ENCODE peak calls at places on chromosomes 13 and 19, in ten cellular contexts. One of them, this sample, is unnamed.

GRCh38 chr13:29771247-29771646 is 79.2 kb downstream of the UBL3 start:
- DNase-seq in omental fat pad: no peak
- DNase-seq in breast epithelium: no peak
- DNase-seq in adrenal gland: no peak
- DNase-seq in IMR-90: peak
- DNase-seq in fibroblast of mammary gland: peak
- DNase-seq in ovary: no peak
- DNase-seq in type B pancreatic cell: no peak
- DNase-seq in Caco-2: no peak
- DNase-seq in colonic mucosa: no peak
- DNase-seq in this sample: no peak

GRCh38 chr13:98447881-98448641 is 128.8 kb downstream of the STK24 start:
- DNase-seq in omental fat pad: peak
- DNase-seq in breast epithelium: no peak
- DNase-seq in adrenal gland: peak
- DNase-seq in IMR-90: no peak
- DNase-seq in fibroblast of mammary gland: peak
- DNase-seq in ovary: no peak
- DNase-seq in type B pancreatic cell: no peak
- DNase-seq in Caco-2: no peak
- DNase-seq in colonic mucosa: no peak
- DNase-seq in this sample: peak

GRCh38 chr19:50720921-50721291 is 1.3 kb upstream of the SHANK1 start:
- DNase-seq in omental fat pad: no peak
- DNase-seq in breast epithelium: no peak
- DNase-seq in adrenal gland: no peak
- DNase-seq in IMR-90: peak
- DNase-seq in fibroblast of mammary gland: peak
- DNase-seq in ovary: no peak
- DNase-seq in type B pancreatic cell: no peak
- DNase-seq in Caco-2: no peak
- DNase-seq in colonic mucosa: no peak
- DNase-seq in this sample: no peak

GRCh38 chr19:15643387-15643786 is 2.7 kb downstream of the CYP4F3 start:
- DNase-seq in omental fat pad: no peak
- DNase-seq in breast epithelium: no peak
- DNase-seq in adrenal gland: no peak
- DNase-seq in IMR-90: no peak
- DNase-seq in fibroblast of mammary gland: no peak
- DNase-seq in ovary: no peak
- DNase-seq in type B pancreatic cell: no peak
- DNase-seq in Caco-2: no peak
- DNase-seq in colonic mucosa: no peak
- DNase-seq in this sample: no peak

GRCh38 chr13:69545500-69546025 is 562.1 kb upstream of the ATXN8OS start:
- DNase-seq in omental fat pad: no peak
- DNase-seq in breast epithelium: no peak
- DNase-seq in adrenal gland: no peak
- DNase-seq in IMR-90: no peak
- DNase-seq in fibroblast of mammary gland: no peak
- DNase-seq in ovary: no peak
- DNase-seq in type B pancreatic cell: no peak
- DNase-seq in Caco-2: no peak
- DNase-seq in colonic mucosa: no peak
- DNase-seq in this sample: no peak

GRCh38 chr13:75860935-75861334 is 224.8 kb downstream of the LMO7 start:
- DNase-seq in omental fat pad: no peak
- DNase-seq in breast epithelium: no peak
- DNase-seq in adrenal gland: no peak
- DNase-seq in IMR-90: peak
- DNase-seq in fibroblast of mammary gland: no peak
- DNase-seq in ovary: no peak
- DNase-seq in type B pancreatic cell: no peak
- DNase-seq in Caco-2: no peak
- DNase-seq in colonic mucosa: no peak
- DNase-seq in this sample: no peak

GRCh38 chr13:113777311-113778260 is 18.6 kb downstream of the TMEM255B start:
- DNase-seq in omental fat pad: peak
- DNase-seq in breast epithelium: no peak
- DNase-seq in adrenal gland: no peak
- DNase-seq in IMR-90: peak
- DNase-seq in fibroblast of mammary gland: peak
- DNase-seq in ovary: no peak
- DNase-seq in type B pancreatic cell: no peak
- DNase-seq in Caco-2: peak
- DNase-seq in colonic mucosa: no peak
- DNase-seq in this sample: peak

GRCh38 chr19:42324655-42325307 is 654 bp upstream of the MEGF8 start:
- DNase-seq in omental fat pad: no peak
- DNase-seq in breast epithelium: no peak
- DNase-seq in adrenal gland: no peak
- DNase-seq in IMR-90: no peak
- DNase-seq in fibroblast of mammary gland: no peak
- DNase-seq in ovary: peak
- DNase-seq in type B pancreatic cell: no peak
- DNase-seq in Caco-2: no peak
- DNase-seq in colonic mucosa: peak
- DNase-seq in this sample: no peak

GRCh38 chr13:29964181-29964845 is 113.9 kb upstream of the UBL3 start:
- DNase-seq in omental fat pad: no peak
- DNase-seq in breast epithelium: no peak
- DNase-seq in adrenal gland: no peak
- DNase-seq in IMR-90: no peak
- DNase-seq in fibroblast of mammary gland: no peak
- DNase-seq in ovary: no peak
- DNase-seq in type B pancreatic cell: no peak
- DNase-seq in Caco-2: no peak
- DNase-seq in colonic mucosa: no peak
- DNase-seq in this sample: no peak

GRCh38 chr13:22162889-22163288 is 492.0 kb downstream of the FGF9 start:
- DNase-seq in omental fat pad: no peak
- DNase-seq in breast epithelium: no peak
- DNase-seq in adrenal gland: no peak
- DNase-seq in IMR-90: no peak
- DNase-seq in fibroblast of mammary gland: no peak
- DNase-seq in ovary: no peak
- DNase-seq in type B pancreatic cell: no peak
- DNase-seq in Caco-2: no peak
- DNase-seq in colonic mucosa: no peak
- DNase-seq in this sample: no peak

GRCh38 chr19:19628499-19629134 is 597 bp upstream of the LPAR2 start:
- DNase-seq in omental fat pad: no peak
- DNase-seq in breast epithelium: peak
- DNase-seq in adrenal gland: peak
- DNase-seq in IMR-90: peak
- DNase-seq in fibroblast of mammary gland: peak
- DNase-seq in ovary: peak
- DNase-seq in type B pancreatic cell: peak
- DNase-seq in Caco-2: peak
- DNase-seq in colonic mucosa: peak
- DNase-seq in this sample: peak

GRCh38 chr13:85586856-85587255 is 212.4 kb downstream of the SLITRK6 start:
- DNase-seq in omental fat pad: no peak
- DNase-seq in breast epithelium: no peak
- DNase-seq in adrenal gland: no peak
- DNase-seq in IMR-90: no peak
- DNase-seq in fibroblast of mammary gland: no peak
- DNase-seq in ovary: no peak
- DNase-seq in type B pancreatic cell: no peak
- DNase-seq in Caco-2: no peak
- DNase-seq in colonic mucosa: no peak
- DNase-seq in this sample: no peak

GRCh38 chr19:29162694-29163093 is 50.3 kb downstream of the UQCRFS1 start:
- DNase-seq in omental fat pad: no peak
- DNase-seq in breast epithelium: no peak
- DNase-seq in adrenal gland: no peak
- DNase-seq in IMR-90: no peak
- DNase-seq in fibroblast of mammary gland: no peak
- DNase-seq in ovary: no peak
- DNase-seq in type B pancreatic cell: no peak
- DNase-seq in Caco-2: no peak
- DNase-seq in colonic mucosa: no peak
- DNase-seq in this sample: no peak

GRCh38 chr13:24083722-24084421 is 76.6 kb upstream of the SPATA13 start:
- DNase-seq in omental fat pad: no peak
- DNase-seq in breast epithelium: no peak
- DNase-seq in adrenal gland: no peak
- DNase-seq in IMR-90: no peak
- DNase-seq in fibroblast of mammary gland: no peak
- DNase-seq in ovary: no peak
- DNase-seq in type B pancreatic cell: no peak
- DNase-seq in Caco-2: no peak
- DNase-seq in colonic mucosa: no peak
- DNase-seq in this sample: no peak

GRCh38 chr19:41861846-41862245 is 1.8 kb downstream of the RPS19 start:
- DNase-seq in omental fat pad: no peak
- DNase-seq in breast epithelium: no peak
- DNase-seq in adrenal gland: no peak
- DNase-seq in IMR-90: no peak
- DNase-seq in fibroblast of mammary gland: no peak
- DNase-seq in ovary: no peak
- DNase-seq in type B pancreatic cell: no peak
- DNase-seq in Caco-2: no peak
- DNase-seq in colonic mucosa: no peak
- DNase-seq in this sample: no peak

GRCh38 chr19:29616541-29616940 is 10.5 kb downstream of the POP4 start:
- DNase-seq in omental fat pad: no peak
- DNase-seq in breast epithelium: no peak
- DNase-seq in adrenal gland: no peak
- DNase-seq in IMR-90: no peak
- DNase-seq in fibroblast of mammary gland: no peak
- DNase-seq in ovary: no peak
- DNase-seq in type B pancreatic cell: no peak
- DNase-seq in Caco-2: no peak
- DNase-seq in colonic mucosa: no peak
- DNase-seq in this sample: no peak

GRCh38 chr19:16328824-16329482 is 4.3 kb downstream of the KLF2 start:
- DNase-seq in omental fat pad: no peak
- DNase-seq in breast epithelium: no peak
- DNase-seq in adrenal gland: peak
- DNase-seq in IMR-90: peak
- DNase-seq in fibroblast of mammary gland: no peak
- DNase-seq in ovary: no peak
- DNase-seq in type B pancreatic cell: no peak
- DNase-seq in Caco-2: no peak
- DNase-seq in colonic mucosa: no peak
- DNase-seq in this sample: no peak

GRCh38 chr19:35476149-35476548 is 14.1 kb downstream of the KRTDAP start:
- DNase-seq in omental fat pad: no peak
- DNase-seq in breast epithelium: no peak
- DNase-seq in adrenal gland: no peak
- DNase-seq in IMR-90: no peak
- DNase-seq in fibroblast of mammary gland: no peak
- DNase-seq in ovary: no peak
- DNase-seq in type B pancreatic cell: no peak
- DNase-seq in Caco-2: no peak
- DNase-seq in colonic mucosa: no peak
- DNase-seq in this sample: no peak
- TF ChIP-seq CTCF in omental fat pad: no peak
- TF ChIP-seq CTCF in breast epithelium: no peak
- TF ChIP-seq CTCF in adrenal gland: no peak
- TF ChIP-seq CTCF in IMR-90: no peak
- TF ChIP-seq CTCF in fibroblast of mammary gland: peak
- TF ChIP-seq CTCF in ovary: no peak
- TF ChIP-seq CTCF in type B pancreatic cell: peak
- TF ChIP-seq CTCF in Caco-2: no peak
- TF ChIP-seq CTCF in colonic mucosa: no peak
- TF ChIP-seq CTCF in this sample: no peak

GRCh38 chr13:41054919-41055619 is 6.2 kb upstream of the WBP4 start:
- DNase-seq in omental fat pad: no peak
- DNase-seq in breast epithelium: no peak
- DNase-seq in adrenal gland: no peak
- DNase-seq in IMR-90: no peak
- DNase-seq in fibroblast of mammary gland: no peak
- DNase-seq in ovary: no peak
- DNase-seq in type B pancreatic cell: no peak
- DNase-seq in Caco-2: no peak
- DNase-seq in colonic mucosa: no peak
- DNase-seq in this sample: no peak
- TF ChIP-seq CTCF in omental fat pad: no peak
- TF ChIP-seq CTCF in breast epithelium: no peak
- TF ChIP-seq CTCF in adrenal gland: no peak
- TF ChIP-seq CTCF in IMR-90: peak
- TF ChIP-seq CTCF in fibroblast of mammary gland: peak
- TF ChIP-seq CTCF in ovary: no peak
- TF ChIP-seq CTCF in type B pancreatic cell: peak
- TF ChIP-seq CTCF in Caco-2: peak
- TF ChIP-seq CTCF in colonic mucosa: peak
- TF ChIP-seq CTCF in this sample: no peak

GRCh38 chr13:92976657-92977056 is 249.9 kb upstream of the GPC6 start:
- DNase-seq in omental fat pad: no peak
- DNase-seq in breast epithelium: no peak
- DNase-seq in adrenal gland: no peak
- DNase-seq in IMR-90: no peak
- DNase-seq in fibroblast of mammary gland: no peak
- DNase-seq in ovary: no peak
- DNase-seq in type B pancreatic cell: no peak
- DNase-seq in Caco-2: no peak
- DNase-seq in colonic mucosa: no peak
- DNase-seq in this sample: no peak
- TF ChIP-seq CTCF in omental fat pad: no peak
- TF ChIP-seq CTCF in breast epithelium: no peak
- TF ChIP-seq CTCF in adrenal gland: no peak
- TF ChIP-seq CTCF in IMR-90: no peak
- TF ChIP-seq CTCF in fibroblast of mammary gland: no peak
- TF ChIP-seq CTCF in ovary: no peak
- TF ChIP-seq CTCF in type B pancreatic cell: no peak
- TF ChIP-seq CTCF in Caco-2: no peak
- TF ChIP-seq CTCF in colonic mucosa: no peak
- TF ChIP-seq CTCF in this sample: no peak

GRCh38 chr19:45128806-45129205 is 32.0 kb downstream of the NKPD1 start:
- DNase-seq in omental fat pad: no peak
- DNase-seq in breast epithelium: no peak
- DNase-seq in adrenal gland: no peak
- DNase-seq in IMR-90: no peak
- DNase-seq in fibroblast of mammary gland: no peak
- DNase-seq in ovary: no peak
- DNase-seq in type B pancreatic cell: no peak
- DNase-seq in Caco-2: no peak
- DNase-seq in colonic mucosa: no peak
- DNase-seq in this sample: no peak

GRCh38 chr19:45133661-45134060 is 27.1 kb downstream of the NKPD1 start:
- DNase-seq in omental fat pad: no peak
- DNase-seq in breast epithelium: no peak
- DNase-seq in adrenal gland: no peak
- DNase-seq in IMR-90: no peak
- DNase-seq in fibroblast of mammary gland: no peak
- DNase-seq in ovary: no peak
- DNase-seq in type B pancreatic cell: no peak
- DNase-seq in Caco-2: no peak
- DNase-seq in colonic mucosa: no peak
- DNase-seq in this sample: no peak

GRCh38 chr19:45130236-45130635 is 30.5 kb downstream of the NKPD1 start:
- DNase-seq in omental fat pad: no peak
- DNase-seq in breast epithelium: no peak
- DNase-seq in adrenal gland: no peak
- DNase-seq in IMR-90: no peak
- DNase-seq in fibroblast of mammary gland: no peak
- DNase-seq in ovary: no peak
- DNase-seq in type B pancreatic cell: no peak
- DNase-seq in Caco-2: no peak
- DNase-seq in colonic mucosa: no peak
- DNase-seq in this sample: no peak

GRCh38 chr19:45128109-45128508 is 32.7 kb downstream of the NKPD1 start:
- DNase-seq in omental fat pad: no peak
- DNase-seq in breast epithelium: no peak
- DNase-seq in adrenal gland: no peak
- DNase-seq in IMR-90: no peak
- DNase-seq in fibroblast of mammary gland: no peak
- DNase-seq in ovary: no peak
- DNase-seq in type B pancreatic cell: no peak
- DNase-seq in Caco-2: no peak
- DNase-seq in colonic mucosa: no peak
- DNase-seq in this sample: no peak

GRCh38 chr19:45130888-45131615 is 29.7 kb downstream of the NKPD1 start:
- DNase-seq in omental fat pad: no peak
- DNase-seq in breast epithelium: no peak
- DNase-seq in adrenal gland: peak
- DNase-seq in IMR-90: peak
- DNase-seq in fibroblast of mammary gland: no peak
- DNase-seq in ovary: no peak
- DNase-seq in type B pancreatic cell: no peak
- DNase-seq in Caco-2: no peak
- DNase-seq in colonic mucosa: no peak
- DNase-seq in this sample: no peak
- TF ChIP-seq CTCF in omental fat pad: no peak
- TF ChIP-seq CTCF in breast epithelium: no peak
- TF ChIP-seq CTCF in adrenal gland: peak
- TF ChIP-seq CTCF in IMR-90: peak
- TF ChIP-seq CTCF in fibroblast of mammary gland: no peak
- TF ChIP-seq CTCF in ovary: no peak
- TF ChIP-seq CTCF in type B pancreatic cell: peak
- TF ChIP-seq CTCF in Caco-2: peak
- TF ChIP-seq CTCF in colonic mucosa: no peak
- TF ChIP-seq CTCF in this sample: no peak

This sample was measured in endothelial cell.